ENCODE peak calls at places on chromosomes 6 and 20, in nine cellular contexts. H is fibroblast of the conjunctiva, M is naive B cell, T is endothelial cell, Z is T-cell, A is dorsolateral prefrontal cortex, F is brain microvascular endothelial cell, R is T follicular helper cell, L is lung. B is an unnamed sample.

GRCh38 chr20:8212286-8212685 is 80.2 kb downstream of the PLCB1 start:
- DNase-seq in H (no peak), M (no peak), T (no peak), Z (no peak), A (no peak), F (no peak), R (no peak), L (no peak), B (peak)

GRCh38 chr6:92545861-92546260 is 873.5 kb downstream of the EPHA7 start:
- DNase-seq in H (no peak), M (no peak), T (no peak), Z (no peak), A (no peak), F (no peak), R (no peak), L (no peak), B (no peak)

GRCh38 chr6:39225543-39225942 is 3.7 kb downstream of the KCNK5 start:
- DNase-seq in H (no peak), M (no peak), T (no peak), Z (no peak), A (no peak), F (no peak), R (no peak), L (no peak), B (no peak)

GRCh38 chr6:14412026-14412425 is 294.5 kb downstream of the CD83 start:
- DNase-seq in H (no peak), M (no peak), T (no peak), Z (no peak), A (no peak), F (no peak), R (no peak), L (no peak), B (no peak)

GRCh38 chr6:53811082-53811481 is 16.3 kb downstream of the LRRC1 start:
- DNase-seq in H (no peak), M (no peak), T (no peak), Z (no peak), A (no peak), F (no peak), R (no peak), L (peak), B (no peak)

GRCh38 chr6:111982681-111983080 is 71.2 kb upstream of the CCN6 start:
- DNase-seq in H (no peak), M (no peak), T (no peak), Z (no peak), A (no peak), F (no peak), R (no peak), L (no peak), B (no peak)

GRCh38 chr6:32148722-32149576 is 2.8 kb downstream of the PRRT1 start:
- DNase-seq in H (no peak), M (peak), T (peak), Z (peak), A (no peak), F (peak), R (peak), L (peak), B (no peak)

GRCh38 chr6:144219056-144219685 is 66.0 kb upstream of the UTRN start:
- DNase-seq in H (peak), M (peak), T (no peak), Z (no peak), A (no peak), F (no peak), R (no peak), L (no peak), B (peak)

GRCh38 chr6:16314311-16314710 is 75.9 kb downstream of the GMPR start:
- DNase-seq in H (no peak), M (no peak), T (no peak), Z (no peak), A (no peak), F (no peak), R (no peak), L (no peak), B (no peak)

GRCh38 chr20:47330933-47331708 is 25.4 kb downstream of the ZMYND8 start:
- DNase-seq in H (peak), M (no peak), T (no peak), Z (no peak), A (no peak), F (peak), R (no peak), L (no peak), B (peak)

GRCh38 chr20:5550738-5551529 is 199.3 kb upstream of the SHLD1 start:
- DNase-seq in H (no peak), M (no peak), T (no peak), Z (no peak), A (no peak), F (no peak), R (no peak), L (no peak), B (no peak)

GRCh38 chr6:1081566-1081965 is 230.3 kb upstream of the FOXQ1 start:
- DNase-seq in H (peak), M (no peak), T (no peak), Z (no peak), A (no peak), F (no peak), R (no peak), L (no peak), B (no peak)

GRCh38 chr20:33859157-33859695 is 48.1 kb downstream of the CHMP4B start:
- DNase-seq in H (no peak), M (peak), T (no peak), Z (no peak), A (no peak), F (peak), R (no peak), L (no peak), B (peak)

GRCh38 chr20:62936996-62937352 is 973 bp upstream of the GID8 start:
- DNase-seq in H (no peak), M (no peak), T (no peak), Z (no peak), A (no peak), F (peak), R (no peak), L (no peak), B (peak)

GRCh38 chr20:51409192-51409875 is 133.2 kb downstream of the NFATC2 start:
- DNase-seq in H (no peak), M (no peak), T (no peak), Z (no peak), A (no peak), F (no peak), R (no peak), L (no peak), B (no peak)

GRCh38 chr6:146805546-146806325 is 207.0 kb downstream of the ADGB start:
- DNase-seq in H (no peak), M (no peak), T (no peak), Z (no peak), A (no peak), F (no peak), R (no peak), L (no peak), B (no peak)

GRCh38 chr20:12072945-12073245 is 155.2 kb downstream of the BTBD3 start:
- DNase-seq in H (no peak), M (no peak), T (no peak), Z (no peak), A (no peak), F (no peak), R (no peak), L (no peak), B (peak)

GRCh38 chr6:22892452-22892851 is 323.1 kb downstream of the HDGFL1 start:
- DNase-seq in H (peak), M (no peak), T (no peak), Z (no peak), A (no peak), F (peak), R (no peak), L (no peak), B (peak)

GRCh38 chr6:145017516-145017915 is 717.8 kb downstream of the EPM2A start:
- DNase-seq in H (no peak), M (no peak), T (no peak), Z (no peak), A (no peak), F (no peak), R (no peak), L (no peak), B (no peak)

GRCh38 chr20:5078399-5078958 is 41.3 kb downstream of the PCNA start:
- DNase-seq in H (no peak), M (peak), T (no peak), Z (peak), A (no peak), F (peak), R (peak), L (peak), B (peak)

GRCh38 chr20:34091637-34092200 is 20.3 kb downstream of the EIF2S2 start:
- DNase-seq in H (no peak), M (no peak), T (no peak), Z (no peak), A (no peak), F (no peak), R (no peak), L (no peak), B (no peak)

GRCh38 chr6:80638222-80639055 is 532.0 kb downstream of the BCKDHB start:
- DNase-seq in H (peak), M (no peak), T (no peak), Z (no peak), A (no peak), F (peak), R (no peak), L (peak), B (peak)

GRCh38 chr6:147906361-147906760 is 397.9 kb downstream of the SAMD5 start:
- DNase-seq in H (no peak), M (no peak), T (no peak), Z (no peak), A (no peak), F (peak), R (no peak), L (no peak), B (peak)

GRCh38 chr6:35018746-35019145 is 122.4 kb downstream of the TCP11 start:
- DNase-seq in H (no peak), M (no peak), T (no peak), Z (no peak), A (no peak), F (no peak), R (no peak), L (no peak), B (no peak)

GRCh38 chr20:10585308-10585707 is 88.5 kb downstream of the JAG1 start:
- DNase-seq in H (no peak), M (no peak), T (no peak), Z (no peak), A (no peak), F (no peak), R (no peak), L (no peak), B (no peak)